ENCODE peak calls at places on chromosomes 3 and 15, in nine cellular contexts. P is nephron progenitor cell; T is activated CD8-positive, alpha-beta T cell treated with anti-CD3 and anti-CD28 coated beads for 36 hours; K is left lung; Y is cardiac muscle cell; D is tibial artery; B is fibroblast of pulmonary artery; F is Peyer's patch; U is stomach. M is an unnamed sample.

GRCh38 chr3:67617518-67617917 is 36.9 kb downstream of the SUCLG2 start:
- DNase-seq in K (no peak), D (no peak), P (no peak), F (no peak), T (no peak), U (no peak), B (no peak), Y (no peak), M (no peak)

GRCh38 chr3:183572935-183573334 is 17.4 kb upstream of the KLHL6 start:
- DNase-seq in T (no peak), F (no peak), K (no peak), B (no peak), P (no peak), D (no peak), Y (no peak), U (no peak), M (no peak)

GRCh38 chr3:9415485-9416138 is 18.2 kb downstream of the SETD5 start:
- DNase-seq in Y (no peak), F (no peak), U (no peak), T (no peak), K (no peak), P (no peak), B (no peak), D (no peak), M (no peak)

GRCh38 chr15:100123611-100124010 is 218.2 kb downstream of the ADAMTS17 start:
- DNase-seq in T (no peak), P (no peak), Y (no peak), U (no peak), D (no peak), K (no peak), B (no peak), F (no peak), M (no peak)

GRCh38 chr3:194482196-194482593 is 4.6 kb downstream of the ATP13A3 start:
- DNase-seq in Y (no peak), B (no peak), T (peak; percentile 17), F (no peak), K (no peak), P (no peak), D (no peak), U (no peak), M (no peak)

GRCh38 chr15:98529205-98530145 is 118.9 kb upstream of the IGF1R start:
- DNase-seq in B (no peak), K (no peak), F (no peak), U (no peak), T (no peak), D (no peak), Y (no peak), P (no peak), M (no peak)

GRCh38 chr15:78007965-78008886 is 69.3 kb downstream of the TBC1D2B start:
- DNase-seq in D (peak; percentile 81), F (peak; percentile 28), Y (peak; percentile 83), U (peak; percentile 92), K (peak; percentile 84), B (peak; percentile 78), T (no peak), P (no peak), M (no peak)

GRCh38 chr15:84863480-84864428 is 20.7 kb upstream of the SLC28A1 start:
- DNase-seq in Y (peak; percentile 62), U (no peak), D (no peak), P (no peak), K (no peak), T (no peak), B (peak; percentile 59), F (no peak), M (no peak)

GRCh38 chr3:192831111-192831644 is 86.5 kb downstream of the MB21D2 start:
- DNase-seq in F (no peak), Y (peak; percentile 78), D (no peak), K (no peak), P (no peak), U (no peak), B (peak; percentile 82), T (no peak), M (no peak)

GRCh38 chr15:74482661-74483060 is 21.7 kb upstream of the UBL7 start:
- DNase-seq in B (no peak), K (no peak), D (no peak), P (no peak), U (no peak), F (no peak), Y (no peak), T (no peak), M (no peak)
- TF ChIP-seq CTCF in B (no peak), K (no peak), D (no peak), P (no peak), U (no peak), F (no peak), Y (no peak), T (no peak), M (no peak)

GRCh38 chr3:148077318-148077923 is 620.3 kb upstream of the AGTR1 start:
- DNase-seq in Y (peak; percentile 39), B (peak; percentile 54), T (no peak), K (no peak), F (no peak), D (no peak), P (no peak), U (no peak), M (no peak)

GRCh38 chr3:148074057-148074456 is 623.6 kb upstream of the AGTR1 start:
- DNase-seq in F (no peak), D (no peak), U (no peak), K (no peak), T (no peak), B (no peak), Y (no peak), P (no peak), M (no peak)

GRCh38 chr3:148077951-148078350 is 619.8 kb upstream of the AGTR1 start:
- DNase-seq in D (no peak), Y (no peak), U (no peak), T (no peak), B (no peak), P (no peak), K (no peak), F (no peak), M (no peak)

GRCh38 chr3:148074916-148075315 is 622.8 kb upstream of the AGTR1 start:
- DNase-seq in F (no peak), D (no peak), U (no peak), Y (no peak), T (no peak), P (no peak), K (no peak), B (no peak), M (no peak)

GRCh38 chr3:148075829-148076716 is 621.6 kb upstream of the AGTR1 start:
- DNase-seq in D (no peak), T (no peak), B (peak; percentile 78), P (peak; percentile 21), K (no peak), Y (peak; percentile 73), F (no peak), U (no peak), M (no peak)
- TF ChIP-seq CTCF in D (peak; percentile 35), T (no peak), B (peak; percentile 84), P (peak; percentile 77), K (no peak), Y (peak; percentile 81), F (peak; percentile 42), U (no peak), M (no peak)

GRCh38 chr3:101119535-101119934 is 126.3 kb upstream of the ABI3BP start:
- DNase-seq in T (no peak), F (no peak), U (no peak), K (no peak), Y (peak; percentile 81), P (no peak), D (no peak), B (peak; percentile 85), M (no peak)

GRCh38 chr3:101122678-101123077 is 129.5 kb upstream of the ABI3BP start:
- DNase-seq in B (no peak), K (no peak), U (no peak), P (no peak), T (no peak), Y (no peak), D (no peak), F (no peak), M (no peak)

GRCh38 chr3:101117473-101117872 is 124.3 kb upstream of the ABI3BP start:
- DNase-seq in Y (no peak), D (no peak), K (no peak), U (no peak), F (no peak), P (no peak), T (no peak), B (no peak), M (no peak)

GRCh38 chr3:101117981-101118380 is 124.8 kb upstream of the ABI3BP start:
- DNase-seq in D (no peak), F (no peak), U (no peak), P (no peak), T (no peak), B (peak; percentile 52), K (no peak), Y (peak; percentile 63), M (no peak)

GRCh38 chr3:101120039-101120438 is 126.8 kb upstream of the ABI3BP start:
- DNase-seq in T (no peak), F (no peak), U (no peak), P (no peak), K (no peak), Y (peak; percentile 63), B (peak; percentile 43), D (no peak), M (no peak)
- TF ChIP-seq CTCF in T (no peak), F (no peak), U (no peak), P (no peak), K (no peak), Y (no peak), B (no peak), D (no peak), M (no peak)

GRCh38 chr15:74798388-74799254 is 14.0 kb upstream of the LMAN1L start:
- DNase-seq in B (no peak), P (no peak), Y (no peak), T (peak; percentile 33), U (peak; percentile 88), F (peak; percentile 86), D (no peak), K (peak; percentile 70), M (no peak)

GRCh38 chr15:74801311-74801997 is 11.2 kb upstream of the LMAN1L start:
- DNase-seq in F (no peak), Y (no peak), U (no peak), B (no peak), D (no peak), K (peak; percentile 74), T (no peak), P (no peak), M (no peak)

GRCh38 chr15:74800559-74801094 is 12.0 kb upstream of the LMAN1L start:
- DNase-seq in D (no peak), P (no peak), T (no peak), U (no peak), B (no peak), Y (no peak), F (peak; percentile 72), K (peak; percentile 80), M (no peak)

GRCh38 chr15:74799843-74800558 is 12.6 kb upstream of the LMAN1L start:
- DNase-seq in F (peak; percentile 86), U (peak; percentile 87), B (peak; percentile 58), K (peak; percentile 96), D (peak; percentile 68), Y (peak; percentile 60), P (peak; percentile 80), T (peak; percentile 91), M (peak; percentile 97)

DNA sequence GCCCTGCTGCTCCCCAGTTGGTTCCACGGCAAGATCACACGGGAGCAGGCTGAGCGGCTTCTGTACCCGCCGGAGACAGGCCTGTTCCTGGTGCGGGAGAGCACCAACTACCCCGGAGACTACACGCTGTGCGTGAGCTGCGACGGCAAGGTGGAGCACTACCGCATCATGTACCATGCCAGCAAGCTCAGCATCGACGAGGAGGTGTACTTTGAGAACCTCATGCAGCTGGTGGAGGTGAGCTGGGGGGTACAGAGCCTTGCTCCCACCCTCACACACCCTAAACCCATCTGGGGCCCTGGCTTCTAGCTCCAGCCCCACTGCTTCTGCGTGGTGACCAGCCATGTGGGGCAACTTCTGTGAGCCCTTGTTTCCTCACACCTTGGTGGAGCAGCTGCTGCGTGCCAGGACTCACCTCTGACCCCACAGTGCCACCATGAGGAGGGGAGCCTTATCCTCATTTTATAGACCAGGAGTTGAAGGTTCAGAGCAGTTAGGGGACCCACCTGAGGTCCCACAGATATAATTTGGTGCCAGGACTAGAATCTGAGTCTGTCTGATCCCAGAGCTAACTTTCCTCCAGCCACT is 13.3 kb upstream of the LMAN1L start:
- DNase-seq in T (peak; percentile 66), P (no peak), Y (no peak), D (no peak), U (no peak), F (peak; percentile 60), K (peak; percentile 62), B (no peak), M (no peak)
- TF ChIP-seq CTCF in T (no peak), P (no peak), Y (no peak), D (no peak), U (no peak), F (no peak), K (no peak), B (no peak), M (no peak)

M was measured in CD14-positive monocyte.